ENCODE peak calls at places on chromosomes 16 and 17, in four cellular contexts. O, W, T and B are unnamed samples.

GRCh38 chr17:68576137-68576536 is 25.0 kb downstream of the FAM20A start:
- DNase-seq in O (no peak), W (no peak), T (no peak), B (no peak)

GRCh38 chr16:74463888-74464287 is 42.6 kb upstream of the CLEC18B start:
- DNase-seq in O (no peak), W (no peak), T (peak), B (no peak)

GRCh38 chr17:75875182-75875939 is 3.0 kb downstream of the TRIM47 start:
- DNase-seq in O (peak), W (no peak), T (no peak), B (no peak)

GRCh38 chr16:57541754-57542435 is 548 bp upstream of the ADGRG5 start:
- DNase-seq in O (no peak), W (no peak), T (no peak), B (no peak)

GRCh38 chr17:72662827-72663190 is 429.7 kb downstream of the SLC39A11 start:
- DNase-seq in O (no peak), W (no peak), T (no peak), B (no peak)

GRCh38 chr16:86625029-86625428 is 46.7 kb downstream of the FOXL1 start:
- DNase-seq in O (no peak), W (peak), T (no peak), B (no peak)

GRCh38 chr16:54241525-54241924 is 45.1 kb downstream of the IRX3 start:
- DNase-seq in O (no peak), W (no peak), T (no peak), B (no peak)

GRCh38 chr17:64095144-64095882 is 34.6 kb downstream of the ERN1 start:
- DNase-seq in O (peak), W (peak), T (no peak), B (peak)

GRCh38 chr16:72905581-72905980 is 142.3 kb downstream of the ZFHX3 start:
- DNase-seq in O (no peak), W (peak), T (no peak), B (peak)

GRCh38 chr17:38559025-38559879 is 46.5 kb downstream of the SRCIN1 start:
- DNase-seq in O (peak), W (peak), T (peak), B (peak)

GRCh38 chr16:65023802-65024201 is 98.1 kb downstream of the CDH11 start:
- DNase-seq in O (no peak), W (no peak), T (no peak), B (no peak)

GRCh38 chr16:57284206-57284951 is at the start of gene PLLP:
- DNase-seq in O (peak), W (no peak), T (peak), B (peak)

GRCh38 chr17:43351686-43352085 is 47.1 kb upstream of the ARL4D start:
- DNase-seq in O (no peak), W (no peak), T (no peak), B (no peak)

GRCh38 chr17:48470388-48471034 is 40.5 kb upstream of the SKAP1 start:
- DNase-seq in O (no peak), W (no peak), T (no peak), B (no peak)

GRCh38 chr17:50550661-50551432 is 3.9 kb downstream of the SPATA20 start:
- DNase-seq in O (peak), W (no peak), T (no peak), B (peak)

GRCh38 chr17:60713619-60714018 is 36.0 kb downstream of the BCAS3 start:
- DNase-seq in O (no peak), W (no peak), T (no peak), B (no peak)

GRCh38 chr16:47780213-47780612 is 319.1 kb downstream of the PHKB start:
- DNase-seq in O (no peak), W (no peak), T (no peak), B (no peak)

GRCh38 chr17:67049025-67049739 is 4.8 kb downstream of the CACNG1 start:
- DNase-seq in O (no peak), W (no peak), T (no peak), B (no peak)

GRCh38 chr16:66904428-66904845 is 14.2 kb downstream of the CDH16 start:
- DNase-seq in O (no peak), W (no peak), T (no peak), B (no peak)

GRCh38 chr16:19753815-19754643 is 36.0 kb downstream of the IQCK start:
- DNase-seq in O (peak), W (no peak), T (no peak), B (no peak)

GRCh38 chr17:48997827-48998556 is 807 bp downstream of the IGF2BP1 start:
- DNase-seq in O (no peak), W (no peak), T (no peak), B (no peak)

GRCh38 chr17:32102697-32103096 is 39.6 kb upstream of the RHOT1 start:
- DNase-seq in O (no peak), W (no peak), T (no peak), B (no peak)

GRCh38 chr17:57073626-57074025 is 11.4 kb upstream of the AKAP1 start:
- DNase-seq in O (no peak), W (no peak), T (no peak), B (no peak)

GRCh38 chr16:27374794-27375499 is 27.0 kb upstream of the IL21R start:
- DNase-seq in O (peak), W (peak), T (peak), B (peak)
- TF ChIP-seq CTCF in O (no peak), W (peak), T (peak), B (no peak)

DNA sequence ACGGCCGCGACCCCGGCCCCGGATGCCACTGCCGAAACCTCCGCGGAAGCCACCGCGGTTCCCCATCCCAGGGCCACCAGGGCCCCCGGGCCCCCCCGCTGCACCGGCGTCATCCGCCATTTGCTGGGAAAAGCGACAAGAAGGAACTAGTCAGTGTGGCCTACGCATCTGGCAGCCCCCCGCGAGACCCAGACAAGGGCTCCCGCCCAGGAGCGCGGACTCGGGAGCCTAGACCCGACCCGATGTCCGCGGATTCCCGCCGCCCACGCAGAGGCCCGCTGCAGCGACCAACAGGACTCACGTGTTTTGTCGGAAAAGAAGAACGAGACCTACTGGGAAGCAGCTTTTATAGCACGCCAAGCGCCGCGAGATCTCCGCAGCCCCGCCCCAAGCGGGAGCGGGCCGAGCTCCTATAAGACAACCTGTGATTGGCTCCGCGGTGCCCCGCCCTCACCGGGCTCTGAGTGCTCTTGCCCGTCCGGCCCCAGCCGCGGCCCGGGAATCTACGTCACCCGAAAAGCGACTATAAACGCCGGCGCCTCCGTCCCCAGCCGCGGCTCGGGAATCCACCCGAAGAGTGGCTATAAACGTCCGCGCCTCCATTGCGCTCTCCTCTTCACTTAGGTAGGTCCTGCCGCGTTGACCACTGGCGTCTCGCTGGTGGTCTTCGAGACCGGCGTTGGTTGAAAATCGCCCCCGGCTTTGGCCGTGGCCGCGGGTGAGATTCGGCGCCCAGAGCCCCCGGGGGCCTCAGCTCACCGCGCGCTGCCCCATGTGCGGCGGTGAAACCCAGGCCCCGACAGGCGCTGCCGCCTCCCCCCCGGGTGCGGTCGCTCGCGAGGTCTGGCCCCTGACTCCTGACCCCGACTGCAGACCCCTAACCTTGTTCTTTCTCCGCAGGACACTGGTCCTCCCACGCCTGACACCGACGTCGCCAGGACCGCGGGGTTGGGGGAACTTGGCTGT is at the start of gene RPS2:
- DNase-seq in O (peak), W (peak), T (peak), B (peak)
- TF ChIP-seq CTCF in O (no peak), W (no peak), T (no peak), B (no peak)

GRCh38 chr16:31508706-31509523 is 724 bp upstream of the RUSF1 start:
- DNase-seq in O (no peak), W (no peak), T (no peak), B (peak)
- TF ChIP-seq CTCF in O (no peak), W (no peak), T (no peak), B (no peak)

GRCh38 chr16:23505942-23506605 is 4.2 kb downstream of the GGA2 start:
- DNase-seq in O (no peak), W (no peak), T (no peak), B (no peak)
- TF ChIP-seq CTCF in O (no peak), W (no peak), T (no peak), B (no peak)

DNA sequence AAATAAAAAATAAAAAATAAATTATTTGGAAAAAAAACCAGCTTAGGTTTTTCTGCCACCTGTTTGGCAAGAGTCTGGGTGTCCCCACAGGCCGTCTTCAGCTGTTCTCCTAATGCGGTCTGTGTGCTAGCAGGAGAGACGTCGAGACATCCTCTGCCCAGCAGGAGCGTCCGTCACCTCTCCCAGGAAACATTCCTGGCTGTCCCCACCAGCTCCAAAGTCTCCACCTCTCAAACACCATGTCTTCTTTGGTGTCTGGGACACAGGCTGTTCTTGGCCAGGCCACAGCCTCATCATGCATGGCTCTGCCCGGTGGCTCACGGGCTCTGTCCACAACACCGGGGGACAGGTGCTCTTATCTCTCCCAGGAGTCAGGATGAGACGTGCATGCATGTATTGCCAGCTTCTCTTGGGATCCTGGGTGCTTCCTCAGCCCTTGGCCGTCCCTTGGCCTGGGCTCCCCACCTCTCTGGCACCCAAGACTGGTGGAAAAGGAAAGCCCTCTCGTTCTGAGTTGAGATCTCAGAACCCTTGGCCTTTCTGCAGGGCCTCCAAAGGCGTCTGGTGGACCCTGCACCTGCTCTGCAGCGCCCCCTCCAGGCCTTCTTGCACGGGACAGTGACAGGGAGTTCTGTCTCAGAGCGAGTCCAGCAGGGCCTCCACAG is 84.9 kb upstream of the CBX4 start:
- DNase-seq in O (peak), W (no peak), T (peak), B (peak)
- TF ChIP-seq CTCF in O (no peak), W (peak), T (peak), B (peak)